ENCODE peak calls at places on chromosomes 6 and 20, in four cellular contexts. F is WERI-Rb-1; Y is natural killer cell treated with Interleukin-12 subunit alpha and Interleukin-12 subunit beta and Interleukin-15 and Interleukin-18, amount 100 ng/mL, for 72 hours; E is RWPE1. C is an unnamed sample.
A peak's percentile ranks its signal among the peaks of the same experiment; 100 is the strongest.

GRCh38 chr6:126963077-126963809 is 155.2 kb upstream of the RSPO3 start:
- DNase-seq in F (no peak), Y (no peak), E (no peak), C (no peak)

GRCh38 chr6:42383421-42384208 is 68.1 kb downstream of the TRERF1 start:
- DNase-seq in F (no peak), Y (peak; percentile 5), E (no peak), C (no peak)

GRCh38 chr6:163212123-163212522 is 202.4 kb upstream of the QKI start:
- DNase-seq in F (no peak), Y (no peak), E (no peak), C (no peak)

GRCh38 chr6:20279608-20280287 is 67.5 kb upstream of the MBOAT1 start:
- DNase-seq in F (peak; percentile 95), Y (no peak), E (peak; percentile 48), C (no peak)

GRCh38 chr20:41136336-41136694 is 1.0 kb upstream of the PLCG1 start:
- DNase-seq in F (no peak), Y (no peak), E (peak; percentile 35), C (no peak)

GRCh38 chr20:62837091-62837490 is 20.2 kb downstream of the COL9A3 start:
- DNase-seq in F (no peak), Y (no peak), E (no peak), C (no peak)

GRCh38 chr20:63320041-63320511 is 27.1 kb downstream of the COL20A1 start:
- DNase-seq in F (no peak), Y (peak; percentile 54), E (no peak), C (no peak)

GRCh38 chr6:52117352-52117751 is 29.9 kb upstream of the PKHD1 start:
- DNase-seq in F (no peak), Y (no peak), E (no peak), C (no peak)